ENCODE peak calls at places on chromosomes 11 and 22, in five cellular contexts. H is IMR-90; A is lower lobe of right lung; K is effector memory CD4-positive, alpha-beta T cell; E is uterus. J is an unnamed sample.

GRCh38 chr11:75560644-75561043 is 1.4 kb upstream of the SERPINH1 start:
- DNase-seq in H (peak), E (no peak), A (no peak), K (no peak), J (no peak)

GRCh38 chr22:42399315-42400271 is 32.6 kb downstream of the NFAM1 start:
- DNase-seq in A (no peak), K (no peak), E (no peak), H (no peak), J (no peak)

GRCh38 chr11:44737222-44737621 is 10.5 kb downstream of the TSPAN18 start:
- DNase-seq in K (no peak), A (no peak), E (no peak), H (no peak), J (no peak)

GRCh38 chr11:110130642-110131238 is 37.5 kb downstream of the ZC3H12C start:
- DNase-seq in H (peak), K (no peak), E (no peak), A (no peak), J (no peak)

GRCh38 chr22:46424496-46424895 is 89.0 kb downstream of the TRMU start:
- DNase-seq in K (no peak), H (no peak), A (no peak), E (no peak), J (no peak)

GRCh38 chr22:48039326-48039725 is 1276.9 kb downstream of the TBC1D22A start:
- DNase-seq in E (no peak), A (no peak), H (no peak), K (no peak), J (no peak)

GRCh38 chr11:19774817-19775600 is 62.4 kb downstream of the NAV2 start:
- DNase-seq in H (peak), A (no peak), E (no peak), K (no peak), J (no peak)

GRCh38 chr11:32149748-32150147 is 58.9 kb downstream of the RCN1 start:
- DNase-seq in K (no peak), E (no peak), A (no peak), H (no peak), J (no peak)

GRCh38 chr22:47014946-47015345 is 252.5 kb downstream of the TBC1D22A start:
- DNase-seq in H (no peak), A (no peak), E (no peak), K (no peak), J (no peak)

GRCh38 chr22:43310311-43310710 is 32.9 kb downstream of the SCUBE1 start:
- DNase-seq in A (no peak), K (no peak), E (no peak), H (no peak), J (no peak)

GRCh38 chr11:68929706-68930605 is 26.3 kb downstream of the IGHMBP2 start:
- DNase-seq in K (no peak), A (no peak), E (no peak), H (no peak), J (no peak)

GRCh38 chr11:7272373-7272772 is 20.7 kb downstream of the SYT9 start:
- DNase-seq in A (no peak), H (no peak), K (no peak), E (no peak), J (no peak)

GRCh38 chr11:102971766-102972165 is 16.2 kb upstream of the MMP13 start:
- DNase-seq in A (no peak), H (peak), E (no peak), K (no peak), J (no peak)

GRCh38 chr22:42881982-42882656 is 25.0 kb upstream of the ARFGAP3 start:
- DNase-seq in H (no peak), A (no peak), K (no peak), E (no peak), J (no peak)

GRCh38 chr11:37988031-37988430 is 1390.0 kb upstream of the RAG2 start:
- DNase-seq in K (no peak), A (no peak), H (peak), E (no peak), J (no peak)

GRCh38 chr22:26743149-26743548 is 85.8 kb downstream of the MIAT start:
- DNase-seq in E (no peak), H (no peak), K (no peak), A (no peak), J (no peak)

GRCh38 chr11:72478596-72479143 is 44.3 kb upstream of the CLPB start:
- DNase-seq in A (no peak), K (no peak), H (no peak), E (no peak), J (no peak)

GRCh38 chr22:44567846-44568493 is 69.9 kb upstream of the RTL6 start:
- DNase-seq in A (peak), H (peak), E (no peak), K (peak), J (no peak)

GRCh38 chr11:120867531-120867930 is 156.4 kb upstream of the TBCEL start:
- DNase-seq in E (no peak), K (no peak), A (no peak), H (no peak), J (peak)

GRCh38 chr22:19723990-19724827 is 870 bp downstream of the GP1BB start:
- DNase-seq in E (no peak), A (no peak), K (no peak), H (peak), J (no peak)

GRCh38 chr11:34653031-34653430 is 32.1 kb downstream of the EHF start:
- DNase-seq in A (no peak), K (no peak), H (no peak), E (no peak), J (no peak)

GRCh38 chr11:97965849-97966646 is 1054.7 kb upstream of the CNTN5 start:
- DNase-seq in E (no peak), K (no peak), H (peak), A (no peak), J (no peak)

GRCh38 chr22:26436903-26437515 is 7.9 kb downstream of the ASPHD2 start:
- DNase-seq in K (no peak), E (no peak), H (no peak), A (no peak), J (no peak)

GRCh38 chr22:43008509-43008908 is 6.4 kb downstream of the PACSIN2 start:
- DNase-seq in K (no peak), H (no peak), E (no peak), A (peak), J (no peak)

GRCh38 chr11:75650167-75650723 is 18.6 kb downstream of the MAP6 start:
- DNase-seq in H (no peak), K (no peak), E (no peak), A (no peak), J (no peak)

GRCh38 chr11:71282581-71283351 is 30.4 kb upstream of the SHANK2 start:
- DNase-seq in K (no peak), A (no peak), E (no peak), H (no peak), J (no peak)

GRCh38 chr11:114256176-114256897 is 39.9 kb upstream of the NNMT start:
- DNase-seq in E (no peak), A (no peak), K (no peak), H (no peak), J (no peak)
- H3K27ac ChIP-seq in E (peak), A (peak), K (no peak), H (no peak), J (no peak)

DNA sequence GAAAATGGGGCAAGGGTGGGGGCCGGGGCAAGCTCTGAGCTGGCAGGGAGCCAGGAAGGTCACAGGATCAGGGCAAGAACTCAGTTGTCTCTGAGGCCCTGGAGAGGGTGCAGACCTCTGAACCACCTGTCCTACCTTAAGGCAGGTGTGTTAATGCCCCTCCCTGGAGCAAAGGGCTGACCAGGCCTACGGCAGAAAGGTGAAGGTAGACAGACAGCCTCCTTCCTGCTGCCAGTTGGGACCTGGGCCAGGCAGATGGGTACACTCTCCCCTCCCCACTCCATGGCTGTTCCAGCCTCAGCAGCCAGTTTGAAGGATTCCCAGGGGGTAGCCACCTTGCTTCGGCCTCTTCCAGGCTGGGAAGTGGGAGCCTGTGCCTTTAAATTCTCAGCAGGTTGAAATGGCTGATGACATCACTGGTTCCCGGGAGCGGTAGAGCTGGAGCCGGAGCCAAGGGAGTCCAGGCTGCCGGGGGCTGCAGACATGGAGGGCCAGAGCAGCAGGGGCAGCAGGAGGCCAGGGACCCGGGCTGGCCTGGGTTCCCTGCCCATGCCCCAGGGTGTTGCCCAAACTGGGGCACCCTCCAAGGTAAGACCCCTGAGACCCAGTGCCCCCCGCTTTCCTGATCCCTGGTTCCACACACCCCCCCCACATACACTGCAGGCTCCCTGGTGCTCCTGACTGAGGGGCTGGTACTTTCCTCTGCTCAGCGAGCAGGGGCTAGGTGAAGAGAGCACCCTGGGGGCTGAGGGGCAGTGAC is at the start of gene INPP5J:
- DNase-seq in A (peak), H (peak), E (peak), K (no peak), J (no peak)
- H3K27ac ChIP-seq in A (peak), H (no peak), E (peak), K (no peak), J (no peak)

GRCh38 chr11:134554861-134555260 is 142.8 kb upstream of the B3GAT1 start:
- DNase-seq in H (no peak), A (no peak), E (no peak), K (no peak), J (no peak)
- H3K27ac ChIP-seq in H (no peak), A (no peak), E (no peak), K (no peak), J (no peak)

GRCh38 chr11:116703421-116703820 is 69.4 kb downstream of the BUD13 start:
- DNase-seq in E (no peak), K (no peak), H (no peak), A (peak), J (no peak)
- H3K27ac ChIP-seq in E (no peak), K (no peak), H (no peak), A (no peak), J (no peak)

GRCh38 chr11:128625766-128626165 is 38.4 kb upstream of the ETS1 start:
- DNase-seq in H (no peak), K (no peak), A (no peak), E (no peak), J (no peak)

GRCh38 chr11:128628343-128628673 is 41.0 kb upstream of the ETS1 start:
- DNase-seq in E (no peak), K (no peak), H (no peak), A (no peak), J (no peak)

GRCh38 chr11:128627666-128628342 is 40.4 kb upstream of the ETS1 start:
- DNase-seq in K (no peak), A (no peak), H (no peak), E (no peak), J (no peak)

GRCh38 chr11:128628686-128629085 is 41.3 kb upstream of the ETS1 start:
- DNase-seq in H (no peak), K (no peak), A (no peak), E (no peak), J (no peak)

GRCh38 chr11:128626913-128627665 is 39.7 kb upstream of the ETS1 start:
- DNase-seq in E (no peak), H (no peak), A (no peak), K (no peak), J (no peak)
- H3K27ac ChIP-seq in E (no peak), H (no peak), A (peak), K (peak), J (no peak)

DNA sequence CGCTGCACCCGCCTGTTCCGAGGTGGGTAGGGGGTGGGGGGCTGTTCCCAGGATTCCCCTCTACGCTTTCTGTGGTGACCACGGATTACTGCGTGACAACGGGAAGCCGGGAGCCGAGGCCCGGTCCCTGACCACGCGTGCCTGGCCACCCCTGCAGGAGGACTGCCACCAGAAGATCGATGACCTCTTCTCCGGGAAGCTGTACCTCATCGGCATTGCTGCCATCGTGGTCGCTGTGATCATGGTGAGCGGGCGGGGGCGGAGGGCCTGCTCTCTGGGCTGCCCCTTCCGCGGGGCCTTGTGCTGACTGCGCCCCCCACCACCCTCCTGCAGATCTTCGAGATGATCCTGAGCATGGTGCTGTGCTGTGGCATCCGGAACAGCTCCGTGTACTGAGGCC is 4.1 kb upstream of the TSSC4 start:
- DNase-seq in K (no peak), E (no peak), H (no peak), A (no peak), J (no peak)
- H3K27ac ChIP-seq in K (no peak), E (no peak), H (no peak), A (no peak), J (no peak)

DNA sequence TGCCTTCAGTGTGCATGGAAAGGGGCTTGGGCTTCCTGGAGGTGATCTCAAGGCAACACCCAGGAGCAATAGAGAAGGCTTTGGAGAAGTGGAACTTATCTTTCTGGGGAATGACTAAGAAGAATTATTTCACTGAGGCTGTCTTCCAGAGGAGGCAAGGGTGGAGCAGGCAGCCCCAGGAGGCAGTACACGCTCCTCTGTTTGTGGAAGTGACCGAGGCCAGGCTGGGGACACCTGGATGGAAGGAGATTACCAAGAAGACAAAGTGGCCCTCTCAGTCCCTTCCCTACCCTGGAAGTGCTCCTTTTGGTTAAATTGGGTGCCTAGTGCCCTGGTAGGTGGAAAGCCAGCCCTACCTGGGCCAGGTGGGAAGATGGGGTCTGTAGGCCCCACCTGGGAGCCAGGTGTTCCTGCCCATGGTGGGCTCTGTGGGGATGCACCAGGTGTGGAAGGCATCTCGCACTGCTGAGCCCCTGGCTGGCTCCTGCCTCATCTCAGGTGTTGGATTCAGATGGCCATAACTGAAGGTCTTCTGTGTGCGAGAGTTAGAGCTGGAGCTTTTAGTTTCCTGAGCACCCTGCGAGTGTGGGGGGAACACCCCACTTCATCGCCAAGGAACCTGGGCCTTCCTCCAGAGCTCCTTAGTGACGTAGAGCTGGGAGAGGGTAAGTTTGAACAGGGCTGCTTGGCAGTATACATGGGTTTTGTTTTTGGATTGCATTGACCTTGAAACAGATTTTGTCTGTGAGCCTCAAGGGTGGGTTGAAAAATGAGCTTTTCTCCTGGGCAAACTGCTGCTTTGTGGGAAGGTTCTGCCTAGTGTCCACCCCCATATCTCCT is 46.1 kb downstream of the MICAL2 start:
- DNase-seq in A (no peak), K (no peak), H (no peak), E (no peak), J (no peak)
- H3K27ac ChIP-seq in A (peak), K (no peak), H (peak), E (peak), J (no peak)

GRCh38 chr11:57336111-57336666 is 497 bp upstream of the SSRP1 start:
- DNase-seq in E (no peak), A (no peak), H (no peak), K (no peak), J (no peak)
- H3K27ac ChIP-seq in E (peak), A (peak), H (peak), K (peak), J (no peak)

J was measured in iPS DF 6.9.